ENCODE peak calls at places on chromosomes 2 and 18, in ten cellular contexts. C is endodermal cell, K is gastrocnemius medialis, Q is heart left ventricle, F is colonic mucosa, B is uterus, A is body of pancreas, H is tibial nerve, U is tibial artery, R is cardiac muscle cell. W is an unnamed sample.

GRCh38 chr2:174596994-174597346 is 634 bp downstream of the WIPF1 start:
- DNase-seq in C (no peak), K (no peak), Q (no peak), F (no peak), B (no peak), A (no peak), H (no peak), U (no peak), R (no peak), W (no peak)

GRCh38 chr18:32771169-32771751 is 1.6 kb downstream of the KLHL14 start:
- DNase-seq in C (peak; percentile 81), K (no peak), Q (no peak), F (peak; percentile 22), B (no peak), A (peak; percentile 21), H (no peak), U (no peak), R (peak; percentile 72), W (no peak)

GRCh38 chr2:153354406-153354805 is 124.2 kb downstream of the RPRM start:
- DNase-seq in C (no peak), K (no peak), Q (no peak), F (no peak), B (no peak), A (no peak), H (no peak), U (no peak), R (no peak), W (no peak)

GRCh38 chr2:234816491-234816890 is 135.3 kb upstream of the SH3BP4 start:
- DNase-seq in C (no peak), K (no peak), Q (no peak), F (no peak), B (no peak), A (no peak), H (no peak), U (no peak), R (no peak), W (no peak)

GRCh38 chr2:215479536-215480240 is 43.8 kb upstream of the FN1 start:
- DNase-seq in C (peak; percentile 66), K (no peak), Q (no peak), F (no peak), B (no peak), A (peak; percentile 41), H (no peak), U (no peak), R (no peak), W (no peak)

GRCh38 chr2:170885130-170885791 is 43.8 kb upstream of the GORASP2 start:
- DNase-seq in C (no peak), K (no peak), Q (no peak), F (no peak), B (no peak), A (no peak), H (no peak), U (no peak), R (no peak), W (no peak)

GRCh38 chr18:73458186-73458964 is 590.6 kb upstream of the NETO1 start:
- DNase-seq in C (no peak), K (no peak), Q (no peak), F (no peak), B (no peak), A (no peak), H (no peak), U (no peak), R (no peak), W (no peak)

GRCh38 chr2:37119182-37119581 is 34.9 kb downstream of the GPATCH11 start:
- DNase-seq in C (no peak), K (no peak), Q (no peak), F (no peak), B (no peak), A (no peak), H (no peak), U (no peak), R (no peak), W (no peak)

GRCh38 chr2:21039979-21040467 is 3.9 kb downstream of the APOB start:
- DNase-seq in C (peak; percentile 13), K (no peak), Q (no peak), F (no peak), B (no peak), A (no peak), H (no peak), U (no peak), R (no peak), W (no peak)

GRCh38 chr2:238461916-238462315 is 35.2 kb downstream of the ASB1 start:
- DNase-seq in C (no peak), K (no peak), Q (no peak), F (no peak), B (no peak), A (no peak), H (no peak), U (no peak), R (no peak), W (no peak)

GRCh38 chr18:48904086-48904485 is 46.7 kb downstream of the SMAD7 start:
- DNase-seq in C (no peak), K (no peak), Q (no peak), F (no peak), B (no peak), A (no peak), H (no peak), U (peak; percentile 10), R (no peak), W (no peak)

GRCh38 chr2:69714024-69714423 is 27.9 kb upstream of the ANXA4 start:
- DNase-seq in C (no peak), K (no peak), Q (no peak), F (no peak), B (no peak), A (no peak), H (no peak), U (no peak), R (no peak), W (no peak)

GRCh38 chr2:23601301-23601965 is 216.5 kb downstream of the KLHL29 start:
- DNase-seq in C (no peak), K (no peak), Q (no peak), F (no peak), B (no peak), A (no peak), H (no peak), U (no peak), R (no peak), W (no peak)

GRCh38 chr2:59734743-59735142 is 818.7 kb downstream of the BCL11A start:
- DNase-seq in C (no peak), K (no peak), Q (peak; percentile 6), F (no peak), B (no peak), A (no peak), H (no peak), U (no peak), R (peak; percentile 12), W (peak; percentile 24)

GRCh38 chr2:121888189-121888557 is 132.7 kb downstream of the TSN start:
- DNase-seq in C (peak; percentile 90), K (no peak), Q (no peak), F (no peak), B (no peak), A (no peak), H (no peak), U (no peak), R (peak; percentile 13), W (no peak)

GRCh38 chr18:76923485-76924085 is 101.2 kb downstream of the ZNF236 start:
- DNase-seq in C (peak; percentile 89), K (no peak), Q (no peak), F (no peak), B (no peak), A (no peak), H (no peak), U (no peak), R (peak; percentile 13), W (no peak)
- TF ChIP-seq CTCF in C (peak; percentile 85), K (no peak), Q (peak; percentile 9), F (peak; percentile 27), B (no peak), A (peak; percentile 24), H (no peak), U (peak; percentile 24), R (peak; percentile 43), W (peak; percentile 24)

DNA sequence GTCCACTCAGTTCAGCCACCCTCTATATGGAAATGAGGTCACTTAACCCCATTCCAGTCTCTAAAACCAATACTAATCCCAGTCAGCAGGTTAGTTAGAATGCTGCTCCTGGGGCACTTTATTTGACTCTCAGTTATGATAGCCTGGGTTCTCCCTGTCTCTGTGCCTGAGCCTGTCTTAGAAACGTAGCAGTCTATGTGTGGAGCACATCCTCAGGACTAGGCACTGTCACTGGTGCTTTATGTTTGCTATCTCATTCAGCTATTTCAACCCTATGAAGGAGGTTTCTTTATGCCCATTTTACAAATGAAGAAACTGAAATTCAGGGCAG is 152.5 kb upstream of the PKDCC start:
- DNase-seq in C (no peak), K (no peak), Q (no peak), F (no peak), B (no peak), A (no peak), H (no peak), U (no peak), R (no peak), W (no peak)
- H3K27ac ChIP-seq in C (no peak overlapping the region), K (no peak overlapping the region), Q (no peak overlapping the region), F (no peak overlapping the region), B (no peak overlapping the region), A (no peak overlapping the region), H (no peak overlapping the region), U (no peak overlapping the region), R (no peak overlapping the region), W (no peak overlapping the region)

GRCh38 chr18:22169889-22170420 is 566 bp downstream of the GATA6 start:
- DNase-seq in C (peak; percentile 74), K (no peak), Q (peak; percentile 69), F (no peak), B (peak; percentile 63), A (peak; percentile 58), H (no peak), U (peak; percentile 31), R (peak; percentile 62), W (peak; percentile 52)
- H3K27me3 ChIP-seq in C (peaks cover 41% of the 10 kb centered on the region), K (peaks cover 93% of the 10 kb centered on the region), Q (no peaks in the 10 kb centered on the region), F (peaks cover 23% of the 10 kb centered on the region), B (no peaks in the 10 kb centered on the region), A (no peaks in the 10 kb centered on the region), H (peaks cover 95% of the 10 kb centered on the region), U (no peaks in the 10 kb centered on the region), R (no peaks in the 10 kb centered on the region), W (peaks cover 35% of the 10 kb centered on the region)

DNA sequence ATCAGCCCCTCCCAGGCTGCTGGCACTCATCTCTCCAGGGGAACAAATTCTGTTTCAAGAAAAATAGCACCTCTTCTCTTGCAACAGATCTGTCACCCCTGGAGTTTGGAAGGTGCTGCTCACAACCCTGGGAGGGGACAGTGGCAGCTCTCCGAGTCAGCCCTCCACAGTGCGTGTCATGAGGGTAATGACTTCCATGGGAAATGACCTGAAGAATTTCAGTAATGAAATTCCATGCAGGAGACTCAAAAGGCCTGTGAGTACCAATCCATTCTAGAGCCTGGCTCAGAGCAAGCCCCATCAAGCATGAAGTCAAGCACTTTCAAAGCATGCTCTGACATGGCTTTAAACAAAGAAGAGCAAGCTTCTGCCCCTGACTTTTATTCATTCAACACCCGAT is 276.3 kb upstream of the PARD3B start:
- DNase-seq in C (no peak), K (no peak), Q (no peak), F (no peak), B (no peak), A (no peak), H (no peak), U (no peak), R (no peak), W (no peak)
- TF ChIP-seq CTCF in C (no peak), K (no peak), Q (no peak), F (no peak), B (no peak), A (no peak), H (no peak), U (no peak), R (no peak), W (no peak)

GRCh38 chr2:130370490-130370889 is 14.6 kb downstream of the PTPN18 start:
- DNase-seq in C (no peak), K (no peak), Q (no peak), F (no peak), B (no peak), A (no peak), H (no peak), U (no peak), R (no peak), W (no peak)
- H3K27ac ChIP-seq in C (no peak overlapping the region), K (no peak overlapping the region), Q (no peak overlapping the region), F (no peak overlapping the region), B (no peak overlapping the region), A (no peak overlapping the region), H (no peak overlapping the region), U (no peak overlapping the region), R (no peak overlapping the region), W (no peak overlapping the region)

W was measured in heart right ventricle.